ENCODE peak calls at places on chromosome 10, in five cellular contexts. One of them, this sample, is unnamed.
A peak's percentile ranks its signal among the peaks of the same experiment; 100 is the strongest.

GRCh38 chr10:75451927-75452326 is 20.5 kb downstream of the LRMDA start:
- DNase-seq in LoVo: no peak
- DNase-seq in esophagus squamous epithelium: no peak
- DNase-seq in stimulated activated CD8-positive, alpha-beta memory T cell treated with anti-CD3 and anti-CD28 coated beads, Interleukin-12 subunit alpha, Interleukin-12 subunit beta, amount 100 ng/mL, for 4 hours: no peak
- DNase-seq in CD4-positive, alpha-beta T cell: no peak
- DNase-seq in this sample: no peak

GRCh38 chr10:23015021-23015707 is 80.2 kb upstream of the MSRB2 start:
- DNase-seq in LoVo: no peak
- DNase-seq in stimulated activated CD8-positive, alpha-beta memory T cell treated with anti-CD3 and anti-CD28 coated beads, Interleukin-12 subunit alpha, Interleukin-12 subunit beta, amount 100 ng/mL, for 4 hours: no peak
- DNase-seq in CD4-positive, alpha-beta T cell: no peak
- DNase-seq in esophagus squamous epithelium: no peak
- DNase-seq in this sample: no peak

GRCh38 chr10:129743738-129744133 is 220.3 kb downstream of the EBF3 start:
- DNase-seq in LoVo: no peak
- DNase-seq in esophagus squamous epithelium: no peak
- DNase-seq in stimulated activated CD8-positive, alpha-beta memory T cell treated with anti-CD3 and anti-CD28 coated beads, Interleukin-12 subunit alpha, Interleukin-12 subunit beta, amount 100 ng/mL, for 4 hours: no peak
- DNase-seq in CD4-positive, alpha-beta T cell: no peak
- DNase-seq in this sample: no peak

GRCh38 chr10:132229834-132230556 is 43.2 kb downstream of the DPYSL4 start:
- DNase-seq in esophagus squamous epithelium: no peak
- DNase-seq in CD4-positive, alpha-beta T cell: no peak
- DNase-seq in stimulated activated CD8-positive, alpha-beta memory T cell treated with anti-CD3 and anti-CD28 coated beads, Interleukin-12 subunit alpha, Interleukin-12 subunit beta, amount 100 ng/mL, for 4 hours: no peak
- DNase-seq in LoVo: no peak
- DNase-seq in this sample: no peak

GRCh38 chr10:98407017-98407743 is 7.8 kb downstream of the PYROXD2 start:
- DNase-seq in LoVo: no peak
- DNase-seq in CD4-positive, alpha-beta T cell: no peak
- DNase-seq in stimulated activated CD8-positive, alpha-beta memory T cell treated with anti-CD3 and anti-CD28 coated beads, Interleukin-12 subunit alpha, Interleukin-12 subunit beta, amount 100 ng/mL, for 4 hours: no peak
- DNase-seq in esophagus squamous epithelium: no peak
- DNase-seq in this sample: no peak

GRCh38 chr10:96439655-96440217 is 74.0 kb downstream of the TLL2 start:
- DNase-seq in CD4-positive, alpha-beta T cell: no peak
- DNase-seq in esophagus squamous epithelium: no peak
- DNase-seq in LoVo: no peak
- DNase-seq in stimulated activated CD8-positive, alpha-beta memory T cell treated with anti-CD3 and anti-CD28 coated beads, Interleukin-12 subunit alpha, Interleukin-12 subunit beta, amount 100 ng/mL, for 4 hours: no peak
- DNase-seq in this sample: no peak

GRCh38 chr10:11429439-11430052 is 181.9 kb downstream of the USP6NL start:
- DNase-seq in CD4-positive, alpha-beta T cell: peak; percentile 20
- DNase-seq in stimulated activated CD8-positive, alpha-beta memory T cell treated with anti-CD3 and anti-CD28 coated beads, Interleukin-12 subunit alpha, Interleukin-12 subunit beta, amount 100 ng/mL, for 4 hours: no peak
- DNase-seq in LoVo: no peak
- DNase-seq in esophagus squamous epithelium: no peak
- DNase-seq in this sample: no peak

GRCh38 chr10:119655566-119656001 is 4.4 kb downstream of the BAG3 start:
- DNase-seq in esophagus squamous epithelium: no peak
- DNase-seq in CD4-positive, alpha-beta T cell: peak; percentile 49
- DNase-seq in stimulated activated CD8-positive, alpha-beta memory T cell treated with anti-CD3 and anti-CD28 coated beads, Interleukin-12 subunit alpha, Interleukin-12 subunit beta, amount 100 ng/mL, for 4 hours: no peak
- DNase-seq in LoVo: no peak
- DNase-seq in this sample: no peak

GRCh38 chr10:34739915-34740314 is 75.2 kb downstream of the PARD3 start:
- DNase-seq in CD4-positive, alpha-beta T cell: no peak
- DNase-seq in stimulated activated CD8-positive, alpha-beta memory T cell treated with anti-CD3 and anti-CD28 coated beads, Interleukin-12 subunit alpha, Interleukin-12 subunit beta, amount 100 ng/mL, for 4 hours: no peak
- DNase-seq in LoVo: no peak
- DNase-seq in esophagus squamous epithelium: no peak
- DNase-seq in this sample: peak; percentile 76

GRCh38 chr10:116947838-116948529 is 57.0 kb downstream of the SHTN1 start:
- DNase-seq in stimulated activated CD8-positive, alpha-beta memory T cell treated with anti-CD3 and anti-CD28 coated beads, Interleukin-12 subunit alpha, Interleukin-12 subunit beta, amount 100 ng/mL, for 4 hours: no peak
- DNase-seq in esophagus squamous epithelium: no peak
- DNase-seq in CD4-positive, alpha-beta T cell: no peak
- DNase-seq in LoVo: peak; percentile 52
- DNase-seq in this sample: peak; percentile 21

GRCh38 chr10:87752571-87752970 is 65.5 kb downstream of the ATAD1 start:
- DNase-seq in LoVo: peak; percentile 8
- DNase-seq in stimulated activated CD8-positive, alpha-beta memory T cell treated with anti-CD3 and anti-CD28 coated beads, Interleukin-12 subunit alpha, Interleukin-12 subunit beta, amount 100 ng/mL, for 4 hours: no peak
- DNase-seq in esophagus squamous epithelium: no peak
- DNase-seq in CD4-positive, alpha-beta T cell: no peak
- DNase-seq in this sample: no peak

GRCh38 chr10:71229726-71230655 is 17.6 kb downstream of the UNC5B start:
- DNase-seq in esophagus squamous epithelium: no peak
- DNase-seq in CD4-positive, alpha-beta T cell: no peak
- DNase-seq in LoVo: no peak
- DNase-seq in stimulated activated CD8-positive, alpha-beta memory T cell treated with anti-CD3 and anti-CD28 coated beads, Interleukin-12 subunit alpha, Interleukin-12 subunit beta, amount 100 ng/mL, for 4 hours: no peak
- DNase-seq in this sample: no peak

GRCh38 chr10:109784236-109784635 is 139.1 kb downstream of the XPNPEP1 start:
- DNase-seq in CD4-positive, alpha-beta T cell: no peak
- DNase-seq in LoVo: no peak
- DNase-seq in esophagus squamous epithelium: no peak
- DNase-seq in stimulated activated CD8-positive, alpha-beta memory T cell treated with anti-CD3 and anti-CD28 coated beads, Interleukin-12 subunit alpha, Interleukin-12 subunit beta, amount 100 ng/mL, for 4 hours: no peak
- DNase-seq in this sample: no peak

GRCh38 chr10:79292789-79293746 is 54.2 kb upstream of the PPIF start:
- DNase-seq in CD4-positive, alpha-beta T cell: peak; percentile 44
- DNase-seq in LoVo: no peak
- DNase-seq in esophagus squamous epithelium: no peak
- DNase-seq in stimulated activated CD8-positive, alpha-beta memory T cell treated with anti-CD3 and anti-CD28 coated beads, Interleukin-12 subunit alpha, Interleukin-12 subunit beta, amount 100 ng/mL, for 4 hours: no peak
- DNase-seq in this sample: no peak

GRCh38 chr10:69220510-69220909 is 378 bp downstream of the HKDC1 start:
- DNase-seq in LoVo: no peak
- DNase-seq in esophagus squamous epithelium: no peak
- DNase-seq in stimulated activated CD8-positive, alpha-beta memory T cell treated with anti-CD3 and anti-CD28 coated beads, Interleukin-12 subunit alpha, Interleukin-12 subunit beta, amount 100 ng/mL, for 4 hours: no peak
- DNase-seq in CD4-positive, alpha-beta T cell: no peak
- DNase-seq in this sample: no peak

GRCh38 chr10:43461950-43462349 is 25.0 kb downstream of the ZNF487 start:
- DNase-seq in CD4-positive, alpha-beta T cell: no peak
- DNase-seq in esophagus squamous epithelium: no peak
- DNase-seq in LoVo: peak; percentile 61
- DNase-seq in stimulated activated CD8-positive, alpha-beta memory T cell treated with anti-CD3 and anti-CD28 coated beads, Interleukin-12 subunit alpha, Interleukin-12 subunit beta, amount 100 ng/mL, for 4 hours: no peak
- DNase-seq in this sample: peak; percentile 70

GRCh38 chr10:121595321-121595805 is 2.9 kb downstream of the FGFR2 start:
- DNase-seq in LoVo: no peak
- DNase-seq in stimulated activated CD8-positive, alpha-beta memory T cell treated with anti-CD3 and anti-CD28 coated beads, Interleukin-12 subunit alpha, Interleukin-12 subunit beta, amount 100 ng/mL, for 4 hours: no peak
- DNase-seq in esophagus squamous epithelium: no peak
- DNase-seq in CD4-positive, alpha-beta T cell: no peak
- DNase-seq in this sample: no peak

GRCh38 chr10:73899401-73899780 is 11.5 kb upstream of the PLAU start:
- DNase-seq in CD4-positive, alpha-beta T cell: no peak
- DNase-seq in LoVo: peak; percentile 79
- DNase-seq in stimulated activated CD8-positive, alpha-beta memory T cell treated with anti-CD3 and anti-CD28 coated beads, Interleukin-12 subunit alpha, Interleukin-12 subunit beta, amount 100 ng/mL, for 4 hours: no peak
- DNase-seq in esophagus squamous epithelium: no peak
- DNase-seq in this sample: no peak

GRCh38 chr10:50561266-50561665 is 62.5 kb downstream of the SGMS1 start:
- DNase-seq in esophagus squamous epithelium: no peak
- DNase-seq in CD4-positive, alpha-beta T cell: no peak
- DNase-seq in stimulated activated CD8-positive, alpha-beta memory T cell treated with anti-CD3 and anti-CD28 coated beads, Interleukin-12 subunit alpha, Interleukin-12 subunit beta, amount 100 ng/mL, for 4 hours: no peak
- DNase-seq in LoVo: no peak
- DNase-seq in this sample: no peak

GRCh38 chr10:36671607-36672006 is 453.8 kb upstream of the ANKRD30A start:
- DNase-seq in stimulated activated CD8-positive, alpha-beta memory T cell treated with anti-CD3 and anti-CD28 coated beads, Interleukin-12 subunit alpha, Interleukin-12 subunit beta, amount 100 ng/mL, for 4 hours: no peak
- DNase-seq in CD4-positive, alpha-beta T cell: no peak
- DNase-seq in LoVo: no peak
- DNase-seq in esophagus squamous epithelium: no peak
- DNase-seq in this sample: no peak

GRCh38 chr10:132519382-132520146 is 18.0 kb upstream of the INPP5A start:
- DNase-seq in esophagus squamous epithelium: no peak
- DNase-seq in CD4-positive, alpha-beta T cell: peak; percentile 6
- DNase-seq in LoVo: no peak
- DNase-seq in stimulated activated CD8-positive, alpha-beta memory T cell treated with anti-CD3 and anti-CD28 coated beads, Interleukin-12 subunit alpha, Interleukin-12 subunit beta, amount 100 ng/mL, for 4 hours: no peak
- DNase-seq in this sample: no peak

This sample was measured in neuronal stem cell.